ENCODE peak calls at places on chromosomes 5 and 9, in eight cellular contexts. One of them, this sample, is unnamed.

GRCh38 chr5:113090336-113091106 is 113.9 kb downstream of the DCP2 start:
- DNase-seq in HFF-Myc: no peak
- DNase-seq in colonic mucosa: no peak
- DNase-seq in sigmoid colon: no peak
- DNase-seq in upper lobe of right lung: no peak
- DNase-seq in progenitor cell of endocrine pancreas: no peak
- DNase-seq in IMR-90: no peak
- DNase-seq in neural crest cell: no peak
- DNase-seq in this sample: no peak

GRCh38 chr9:136533775-136534157 is 12.1 kb downstream of the NOTCH1 start:
- DNase-seq in neural crest cell: no peak
- DNase-seq in progenitor cell of endocrine pancreas: no peak
- DNase-seq in IMR-90: no peak
- DNase-seq in HFF-Myc: no peak
- DNase-seq in sigmoid colon: no peak
- DNase-seq in colonic mucosa: peak
- DNase-seq in upper lobe of right lung: peak
- DNase-seq in this sample: no peak

GRCh38 chr9:123507992-123508391 is 152.0 kb downstream of the CRB2 start:
- DNase-seq in IMR-90: peak
- DNase-seq in progenitor cell of endocrine pancreas: no peak
- DNase-seq in neural crest cell: no peak
- DNase-seq in sigmoid colon: no peak
- DNase-seq in HFF-Myc: no peak
- DNase-seq in upper lobe of right lung: no peak
- DNase-seq in colonic mucosa: no peak
- DNase-seq in this sample: no peak

GRCh38 chr5:150206076-150206779 is 16.4 kb downstream of the SLC6A7 start:
- DNase-seq in IMR-90: no peak
- DNase-seq in colonic mucosa: no peak
- DNase-seq in HFF-Myc: no peak
- DNase-seq in upper lobe of right lung: no peak
- DNase-seq in neural crest cell: no peak
- DNase-seq in sigmoid colon: no peak
- DNase-seq in progenitor cell of endocrine pancreas: no peak
- DNase-seq in this sample: no peak

GRCh38 chr9:134967547-134967930 is 49.8 kb upstream of the FCN1 start:
- DNase-seq in IMR-90: peak
- DNase-seq in colonic mucosa: no peak
- DNase-seq in neural crest cell: no peak
- DNase-seq in HFF-Myc: no peak
- DNase-seq in sigmoid colon: peak
- DNase-seq in upper lobe of right lung: peak
- DNase-seq in progenitor cell of endocrine pancreas: no peak
- DNase-seq in this sample: no peak

GRCh38 chr9:135251996-135252760 is 164.7 kb downstream of the OLFM1 start:
- DNase-seq in sigmoid colon: peak
- DNase-seq in HFF-Myc: no peak
- DNase-seq in IMR-90: no peak
- DNase-seq in colonic mucosa: no peak
- DNase-seq in progenitor cell of endocrine pancreas: no peak
- DNase-seq in neural crest cell: no peak
- DNase-seq in upper lobe of right lung: peak
- DNase-seq in this sample: no peak

GRCh38 chr9:88387733-88388202 is 476 bp upstream of the SPIN1 start:
- DNase-seq in sigmoid colon: peak
- DNase-seq in progenitor cell of endocrine pancreas: no peak
- DNase-seq in neural crest cell: peak
- DNase-seq in HFF-Myc: peak
- DNase-seq in upper lobe of right lung: peak
- DNase-seq in colonic mucosa: peak
- DNase-seq in IMR-90: peak
- DNase-seq in this sample: no peak

GRCh38 chr5:126124706-126125345 is 298.4 kb upstream of the GRAMD2B start:
- DNase-seq in IMR-90: peak
- DNase-seq in progenitor cell of endocrine pancreas: no peak
- DNase-seq in upper lobe of right lung: no peak
- DNase-seq in colonic mucosa: no peak
- DNase-seq in neural crest cell: no peak
- DNase-seq in sigmoid colon: no peak
- DNase-seq in HFF-Myc: no peak
- DNase-seq in this sample: no peak

GRCh38 chr5:132499440-132500243 is 9.1 kb upstream of the IRF1 start:
- DNase-seq in progenitor cell of endocrine pancreas: no peak
- DNase-seq in IMR-90: no peak
- DNase-seq in neural crest cell: no peak
- DNase-seq in sigmoid colon: no peak
- DNase-seq in HFF-Myc: no peak
- DNase-seq in colonic mucosa: peak
- DNase-seq in upper lobe of right lung: no peak
- DNase-seq in this sample: no peak

GRCh38 chr5:113293068-113293571 is 141.7 kb downstream of the TSSK1B start:
- DNase-seq in sigmoid colon: no peak
- DNase-seq in neural crest cell: no peak
- DNase-seq in HFF-Myc: no peak
- DNase-seq in progenitor cell of endocrine pancreas: no peak
- DNase-seq in IMR-90: peak
- DNase-seq in colonic mucosa: no peak
- DNase-seq in upper lobe of right lung: no peak
- DNase-seq in this sample: no peak

GRCh38 chr5:94818904-94819303 is 200.4 kb downstream of the SLF1 start:
- DNase-seq in IMR-90: no peak
- DNase-seq in HFF-Myc: no peak
- DNase-seq in progenitor cell of endocrine pancreas: no peak
- DNase-seq in colonic mucosa: no peak
- DNase-seq in neural crest cell: no peak
- DNase-seq in sigmoid colon: no peak
- DNase-seq in upper lobe of right lung: no peak
- DNase-seq in this sample: no peak

GRCh38 chr9:123392802-123393201 is 36.8 kb downstream of the CRB2 start:
- DNase-seq in progenitor cell of endocrine pancreas: no peak
- DNase-seq in HFF-Myc: no peak
- DNase-seq in neural crest cell: no peak
- DNase-seq in upper lobe of right lung: no peak
- DNase-seq in sigmoid colon: no peak
- DNase-seq in colonic mucosa: no peak
- DNase-seq in IMR-90: no peak
- DNase-seq in this sample: no peak

GRCh38 chr9:38768351-38768761 is 48.4 kb upstream of the FAM240B start:
- DNase-seq in HFF-Myc: no peak
- DNase-seq in neural crest cell: no peak
- DNase-seq in sigmoid colon: no peak
- DNase-seq in colonic mucosa: no peak
- DNase-seq in upper lobe of right lung: no peak
- DNase-seq in progenitor cell of endocrine pancreas: no peak
- DNase-seq in IMR-90: no peak
- DNase-seq in this sample: no peak

GRCh38 chr9:93952119-93952783 is 2.9 kb downstream of the BARX1 start:
- DNase-seq in progenitor cell of endocrine pancreas: no peak
- DNase-seq in colonic mucosa: no peak
- DNase-seq in sigmoid colon: peak
- DNase-seq in HFF-Myc: no peak
- DNase-seq in IMR-90: no peak
- DNase-seq in upper lobe of right lung: no peak
- DNase-seq in neural crest cell: no peak
- DNase-seq in this sample: no peak

GRCh38 chr5:175677571-175677970 is 19.7 kb downstream of the HRH2 start:
- DNase-seq in sigmoid colon: no peak
- DNase-seq in HFF-Myc: no peak
- DNase-seq in IMR-90: no peak
- DNase-seq in upper lobe of right lung: no peak
- DNase-seq in progenitor cell of endocrine pancreas: no peak
- DNase-seq in colonic mucosa: no peak
- DNase-seq in neural crest cell: no peak
- DNase-seq in this sample: no peak

GRCh38 chr9:95773061-95773433 is 102.4 kb upstream of the ERCC6L2 start:
- DNase-seq in HFF-Myc: no peak
- DNase-seq in colonic mucosa: no peak
- DNase-seq in sigmoid colon: no peak
- DNase-seq in upper lobe of right lung: no peak
- DNase-seq in neural crest cell: no peak
- DNase-seq in IMR-90: peak
- DNase-seq in progenitor cell of endocrine pancreas: no peak
- DNase-seq in this sample: no peak

GRCh38 chr9:88803551-88804288 is 187.5 kb upstream of the S1PR3 start:
- DNase-seq in HFF-Myc: no peak
- DNase-seq in upper lobe of right lung: no peak
- DNase-seq in colonic mucosa: no peak
- DNase-seq in neural crest cell: no peak
- DNase-seq in IMR-90: peak
- DNase-seq in progenitor cell of endocrine pancreas: no peak
- DNase-seq in sigmoid colon: no peak
- DNase-seq in this sample: no peak

GRCh38 chr9:127763918-127764384 is 14.5 kb downstream of the SH2D3C start:
- DNase-seq in IMR-90: no peak
- DNase-seq in sigmoid colon: no peak
- DNase-seq in colonic mucosa: no peak
- DNase-seq in neural crest cell: no peak
- DNase-seq in upper lobe of right lung: peak
- DNase-seq in HFF-Myc: no peak
- DNase-seq in progenitor cell of endocrine pancreas: no peak
- DNase-seq in this sample: no peak
- TF ChIP-seq CTCF in IMR-90: peak
- TF ChIP-seq CTCF in sigmoid colon: no peak
- TF ChIP-seq CTCF in colonic mucosa: peak
- TF ChIP-seq CTCF in neural crest cell: peak
- TF ChIP-seq CTCF in upper lobe of right lung: peak
- TF ChIP-seq CTCF in HFF-Myc: peak
- TF ChIP-seq CTCF in progenitor cell of endocrine pancreas: peak
- TF ChIP-seq CTCF in this sample: no peak

DNA sequence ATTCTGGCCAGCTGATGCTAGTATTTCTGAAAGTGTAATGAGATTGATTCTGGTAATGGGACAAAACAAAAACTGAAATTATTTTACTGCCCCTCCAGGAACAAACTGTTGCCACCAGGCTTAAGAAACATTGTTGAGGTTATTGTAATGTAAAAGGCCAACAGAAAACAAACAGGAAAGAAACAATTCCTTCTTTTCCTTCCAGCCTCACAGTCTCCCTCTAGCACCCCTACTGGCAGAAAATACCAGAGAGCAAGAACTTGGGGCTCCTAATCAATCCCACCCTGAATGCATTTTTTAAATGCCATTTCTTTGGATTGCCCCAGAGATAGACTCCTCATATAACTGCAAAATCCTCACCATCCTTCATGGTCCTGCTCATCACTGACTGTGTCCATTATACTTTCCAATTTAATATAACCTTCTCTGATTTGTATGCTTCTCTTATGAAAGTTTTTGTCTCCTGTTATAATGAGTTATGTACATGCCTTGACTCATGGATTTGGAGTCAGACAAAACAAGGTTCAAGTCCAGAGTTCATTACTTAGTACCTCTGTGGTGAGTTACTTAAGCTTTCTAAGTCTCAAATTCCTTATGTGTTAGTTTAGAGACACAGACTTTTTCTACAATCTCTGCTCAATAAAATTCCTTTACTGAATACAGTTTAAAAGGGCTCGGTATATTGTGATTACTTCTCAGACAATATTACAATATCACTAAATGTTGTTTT is 157.9 kb upstream of the FBN2 start:
- DNase-seq in progenitor cell of endocrine pancreas: no peak
- DNase-seq in sigmoid colon: no peak
- DNase-seq in HFF-Myc: no peak
- DNase-seq in IMR-90: peak
- DNase-seq in colonic mucosa: no peak
- DNase-seq in neural crest cell: no peak
- DNase-seq in upper lobe of right lung: no peak
- DNase-seq in this sample: no peak
- TF ChIP-seq CTCF in progenitor cell of endocrine pancreas: peak
- TF ChIP-seq CTCF in sigmoid colon: no peak
- TF ChIP-seq CTCF in HFF-Myc: peak
- TF ChIP-seq CTCF in IMR-90: peak
- TF ChIP-seq CTCF in colonic mucosa: no peak
- TF ChIP-seq CTCF in neural crest cell: peak
- TF ChIP-seq CTCF in upper lobe of right lung: peak
- TF ChIP-seq CTCF in this sample: no peak

GRCh38 chr9:20552874-20553624 is 69.2 kb downstream of the MLLT3 start:
- DNase-seq in HFF-Myc: no peak
- DNase-seq in upper lobe of right lung: no peak
- DNase-seq in colonic mucosa: no peak
- DNase-seq in sigmoid colon: no peak
- DNase-seq in progenitor cell of endocrine pancreas: no peak
- DNase-seq in neural crest cell: no peak
- DNase-seq in IMR-90: peak
- DNase-seq in this sample: no peak
- TF ChIP-seq CTCF in HFF-Myc: no peak
- TF ChIP-seq CTCF in upper lobe of right lung: peak
- TF ChIP-seq CTCF in colonic mucosa: no peak
- TF ChIP-seq CTCF in sigmoid colon: peak
- TF ChIP-seq CTCF in progenitor cell of endocrine pancreas: peak
- TF ChIP-seq CTCF in neural crest cell: peak
- TF ChIP-seq CTCF in IMR-90: peak
- TF ChIP-seq CTCF in this sample: no peak

GRCh38 chr9:71681708-71682268 is 86.5 kb downstream of the CEMIP2 start:
- DNase-seq in colonic mucosa: no peak
- DNase-seq in progenitor cell of endocrine pancreas: no peak
- DNase-seq in IMR-90: peak
- DNase-seq in sigmoid colon: no peak
- DNase-seq in neural crest cell: no peak
- DNase-seq in upper lobe of right lung: no peak
- DNase-seq in HFF-Myc: no peak
- DNase-seq in this sample: no peak

GRCh38 chr9:71685394-71685793 is 82.9 kb downstream of the CEMIP2 start:
- DNase-seq in progenitor cell of endocrine pancreas: no peak
- DNase-seq in upper lobe of right lung: no peak
- DNase-seq in neural crest cell: no peak
- DNase-seq in HFF-Myc: no peak
- DNase-seq in colonic mucosa: peak
- DNase-seq in IMR-90: peak
- DNase-seq in sigmoid colon: no peak
- DNase-seq in this sample: no peak

GRCh38 chr9:71684566-71684965 is 83.7 kb downstream of the CEMIP2 start:
- DNase-seq in sigmoid colon: no peak
- DNase-seq in upper lobe of right lung: no peak
- DNase-seq in HFF-Myc: no peak
- DNase-seq in progenitor cell of endocrine pancreas: no peak
- DNase-seq in colonic mucosa: no peak
- DNase-seq in neural crest cell: no peak
- DNase-seq in IMR-90: no peak
- DNase-seq in this sample: no peak

GRCh38 chr9:71685988-71686387 is 82.3 kb downstream of the CEMIP2 start:
- DNase-seq in upper lobe of right lung: no peak
- DNase-seq in IMR-90: no peak
- DNase-seq in progenitor cell of endocrine pancreas: no peak
- DNase-seq in neural crest cell: no peak
- DNase-seq in sigmoid colon: no peak
- DNase-seq in HFF-Myc: no peak
- DNase-seq in colonic mucosa: no peak
- DNase-seq in this sample: no peak

DNA sequence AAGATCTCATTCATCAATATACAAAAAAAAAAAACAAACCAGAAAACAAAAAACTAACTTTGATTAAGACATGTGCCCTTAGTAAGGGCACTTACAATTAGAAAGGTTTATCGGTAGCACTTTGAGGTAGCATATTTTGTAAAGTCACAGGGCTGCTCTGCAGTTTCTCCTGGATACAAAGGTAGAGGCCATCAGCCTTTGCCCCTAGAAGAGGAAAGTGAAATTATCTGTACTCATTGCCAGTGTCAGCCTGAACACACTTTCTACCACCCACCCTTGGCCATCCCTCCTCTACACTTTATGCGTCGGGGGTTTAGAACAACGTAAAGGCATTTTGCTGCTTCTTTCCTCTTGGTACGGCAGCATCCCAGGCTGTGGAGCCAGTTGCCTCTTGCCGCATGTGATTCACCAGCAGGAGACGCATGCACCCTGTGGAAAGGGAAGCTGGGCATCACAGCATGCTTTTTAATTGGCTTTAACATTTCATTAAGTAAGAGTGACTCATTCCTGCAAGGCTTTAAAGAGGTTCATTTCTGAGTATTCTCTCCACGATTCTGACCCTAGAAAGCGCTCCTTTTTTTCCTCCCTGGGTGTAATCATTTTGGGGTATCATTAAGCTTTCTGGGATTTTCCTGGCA is 84.6 kb downstream of the CEMIP2 start:
- DNase-seq in upper lobe of right lung: no peak
- DNase-seq in progenitor cell of endocrine pancreas: no peak
- DNase-seq in colonic mucosa: no peak
- DNase-seq in neural crest cell: no peak
- DNase-seq in HFF-Myc: no peak
- DNase-seq in IMR-90: peak
- DNase-seq in sigmoid colon: no peak
- DNase-seq in this sample: no peak
- TF ChIP-seq CTCF in upper lobe of right lung: peak
- TF ChIP-seq CTCF in progenitor cell of endocrine pancreas: no peak
- TF ChIP-seq CTCF in colonic mucosa: no peak
- TF ChIP-seq CTCF in neural crest cell: no peak
- TF ChIP-seq CTCF in HFF-Myc: peak
- TF ChIP-seq CTCF in IMR-90: peak
- TF ChIP-seq CTCF in sigmoid colon: peak
- TF ChIP-seq CTCF in this sample: no peak

This sample was measured in activated B cell treated with CpG ODN at 0.5 μM for 24 hours.